ENCODE peak calls at places on chromosomes 7 and 10, in eight cellular contexts. O, F, M, T, R, E, Z and J are unnamed samples.

GRCh38 chr10:131127610-131128009 is 183.9 kb downstream of the TCERG1L start:
- DNase-seq in O (no peak), F (no peak), M (no peak), T (no peak), R (no peak), E (no peak), Z (no peak), J (no peak)

GRCh38 chr10:91036807-91037405 is 116.0 kb upstream of the ANKRD1 start:
- DNase-seq in O (no peak), F (peak), M (no peak), T (no peak), R (no peak), E (no peak), Z (no peak), J (no peak)

GRCh38 chr10:2921956-2922680 is 145.2 kb upstream of the PFKP start:
- DNase-seq in O (no peak), F (no peak), M (no peak), T (no peak), R (no peak), E (no peak), Z (peak), J (no peak)

GRCh38 chr10:13521021-13521420 is 7.8 kb downstream of the BEND7 start:
- DNase-seq in O (no peak), F (no peak), M (no peak), T (no peak), R (no peak), E (no peak), Z (no peak), J (no peak)

GRCh38 chr10:107163904-107164861 is at the start of gene SORCS1:
- DNase-seq in O (no peak), F (no peak), M (peak), T (no peak), R (no peak), E (no peak), Z (no peak), J (peak)

GRCh38 chr10:77629775-77630565 is 7.6 kb downstream of the KCNMA1 start:
- DNase-seq in O (no peak), F (no peak), M (no peak), T (no peak), R (no peak), E (no peak), Z (no peak), J (no peak)

GRCh38 chr7:12635830-12636229 is 51.6 kb upstream of the ARL4A start:
- DNase-seq in O (no peak), F (no peak), M (no peak), T (no peak), R (no peak), E (no peak), Z (peak), J (no peak)

GRCh38 chr7:92135100-92135429 is 788 bp upstream of the CYP51A1 start:
- DNase-seq in O (no peak), F (peak), M (no peak), T (peak), R (no peak), E (no peak), Z (peak), J (peak)

GRCh38 chr10:119207367-119207668 is at the start of gene GRK5:
- DNase-seq in O (peak), F (peak), M (peak), T (peak), R (peak), E (peak), Z (peak), J (peak)

GRCh38 chr10:119208553-119208940 is 1.2 kb downstream of the GRK5 start:
- DNase-seq in O (no peak), F (peak), M (peak), T (no peak), R (no peak), E (no peak), Z (peak), J (no peak)

GRCh38 chr10:119205926-119206602 is 1.3 kb upstream of the GRK5 start:
- DNase-seq in O (no peak), F (peak), M (peak), T (peak), R (peak), E (no peak), Z (no peak), J (no peak)

GRCh38 chr10:119207713-119208552 is 562 bp downstream of the GRK5 start:
- DNase-seq in O (no peak), F (peak), M (peak), T (peak), R (peak), E (no peak), Z (peak), J (peak)

DNA sequence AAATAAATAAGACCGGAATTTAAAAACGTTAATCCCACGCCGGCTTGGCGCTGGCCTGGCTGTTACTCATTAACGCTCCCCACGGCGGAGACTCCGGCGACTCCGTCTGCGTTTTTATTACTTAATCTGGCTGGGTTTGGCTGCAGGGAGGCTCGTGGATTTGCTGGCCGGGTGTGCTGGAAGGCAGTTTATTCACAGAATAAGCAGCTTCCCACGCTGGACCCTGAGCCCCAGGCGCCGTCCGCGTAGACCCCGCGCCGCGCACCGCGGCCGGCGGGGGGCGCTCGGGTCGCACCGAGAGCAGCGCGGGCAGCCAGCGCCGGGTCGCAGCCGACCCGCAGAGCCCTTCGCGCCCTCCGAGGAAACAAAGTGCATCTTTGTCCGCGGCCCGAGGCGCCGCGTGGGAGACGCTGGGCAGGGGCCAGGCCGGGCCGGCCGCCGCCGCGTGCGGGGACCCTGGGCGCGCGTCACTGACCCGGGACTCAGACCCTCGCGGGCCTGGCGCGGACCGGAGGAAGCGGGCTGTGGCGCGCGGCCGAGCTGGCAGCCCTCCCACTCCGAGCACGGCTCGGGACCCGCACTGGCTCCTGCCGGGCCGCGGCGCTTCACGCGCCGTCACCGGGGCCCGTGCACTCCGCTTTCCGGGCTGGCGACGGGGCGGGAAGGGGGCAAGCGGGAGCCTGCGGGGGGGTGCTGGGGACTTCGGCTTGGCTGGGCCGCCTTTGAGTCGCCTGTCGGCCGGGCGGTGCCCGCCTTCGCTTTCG is 586 bp upstream of the GRK5 start:
- DNase-seq in O (no peak), F (peak), M (peak), T (peak), R (peak), E (peak), Z (peak), J (peak)
- TF ChIP-seq CTCF in O (peak), F (peak), M (peak), T (peak), R (no peak), E (peak), Z (peak), J (peak)

GRCh38 chr7:66497346-66497745 is 131.3 kb upstream of the KCTD7 start:
- DNase-seq in O (no peak), F (no peak), M (peak), T (no peak), R (no peak), E (no peak), Z (no peak), J (no peak)

GRCh38 chr7:66493235-66494181 is 135.2 kb upstream of the KCTD7 start:
- DNase-seq in O (peak), F (peak), M (peak), T (peak), R (peak), E (peak), Z (peak), J (peak)
- TF ChIP-seq CTCF in O (no peak), F (peak), M (peak), T (peak), R (no peak), E (no peak), Z (peak), J (no peak)

GRCh38 chr7:116170180-116170579 is 40.2 kb upstream of the TES start:
- DNase-seq in O (no peak), F (no peak), M (no peak), T (no peak), R (no peak), E (no peak), Z (no peak), J (no peak)

GRCh38 chr7:116171094-116171493 is 39.2 kb upstream of the TES start:
- DNase-seq in O (no peak), F (peak), M (no peak), T (no peak), R (no peak), E (no peak), Z (no peak), J (no peak)

GRCh38 chr7:116177009-116177408 is 33.3 kb upstream of the TES start:
- DNase-seq in O (peak), F (peak), M (no peak), T (no peak), R (no peak), E (no peak), Z (peak), J (no peak)

GRCh38 chr7:116172353-116172752 is 38.0 kb upstream of the TES start:
- DNase-seq in O (no peak), F (no peak), M (no peak), T (no peak), R (no peak), E (no peak), Z (peak), J (no peak)

DNA sequence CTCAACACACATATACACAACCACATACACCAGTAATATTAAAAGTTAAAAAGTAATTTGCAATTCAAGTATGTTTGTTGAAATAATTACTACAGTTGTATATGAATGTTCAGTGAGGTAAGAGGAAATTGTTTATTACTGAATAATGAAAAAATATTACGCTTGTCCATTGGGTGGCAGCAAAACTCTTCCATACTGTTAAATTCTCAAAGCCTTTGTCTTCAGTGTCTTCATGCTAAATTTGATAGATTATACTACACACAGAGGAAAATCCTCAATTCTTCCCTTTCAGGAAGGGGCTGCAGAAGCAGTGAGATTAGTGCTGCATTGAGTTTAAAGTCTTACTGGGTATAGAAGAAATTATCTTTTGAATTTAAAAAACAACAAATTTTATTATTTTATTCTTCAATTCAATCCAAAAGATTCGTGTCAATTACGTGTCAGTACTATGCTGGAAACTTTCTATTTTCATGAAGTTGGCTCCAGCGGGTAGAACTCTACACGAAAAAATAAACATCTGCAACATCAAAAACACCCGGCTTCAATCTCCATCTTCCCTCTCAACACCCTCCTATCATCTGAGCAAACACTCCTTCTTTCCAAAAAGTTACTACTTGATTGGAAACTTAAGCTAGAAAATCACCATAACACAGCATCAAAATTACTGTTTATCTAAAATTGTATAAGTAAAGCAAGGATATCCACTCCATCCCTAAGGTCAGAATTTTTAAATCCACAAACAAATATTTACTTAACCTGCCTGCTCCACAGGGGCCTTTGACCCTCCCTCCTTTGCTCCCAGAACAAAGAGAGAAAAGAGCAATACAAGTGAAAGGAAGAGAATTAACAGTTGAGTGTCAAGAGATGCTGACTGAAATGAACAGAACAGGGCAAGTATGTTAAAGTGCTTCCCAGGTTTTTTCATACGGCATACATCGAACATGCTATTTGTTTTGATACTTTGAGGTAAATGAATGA is 37.0 kb upstream of the TES start:
- DNase-seq in O (peak), F (peak), M (no peak), T (peak), R (no peak), E (peak), Z (peak), J (no peak)
- TF ChIP-seq CTCF in O (peak), F (peak), M (peak), T (peak), R (no peak), E (peak), Z (peak), J (peak)

DNA sequence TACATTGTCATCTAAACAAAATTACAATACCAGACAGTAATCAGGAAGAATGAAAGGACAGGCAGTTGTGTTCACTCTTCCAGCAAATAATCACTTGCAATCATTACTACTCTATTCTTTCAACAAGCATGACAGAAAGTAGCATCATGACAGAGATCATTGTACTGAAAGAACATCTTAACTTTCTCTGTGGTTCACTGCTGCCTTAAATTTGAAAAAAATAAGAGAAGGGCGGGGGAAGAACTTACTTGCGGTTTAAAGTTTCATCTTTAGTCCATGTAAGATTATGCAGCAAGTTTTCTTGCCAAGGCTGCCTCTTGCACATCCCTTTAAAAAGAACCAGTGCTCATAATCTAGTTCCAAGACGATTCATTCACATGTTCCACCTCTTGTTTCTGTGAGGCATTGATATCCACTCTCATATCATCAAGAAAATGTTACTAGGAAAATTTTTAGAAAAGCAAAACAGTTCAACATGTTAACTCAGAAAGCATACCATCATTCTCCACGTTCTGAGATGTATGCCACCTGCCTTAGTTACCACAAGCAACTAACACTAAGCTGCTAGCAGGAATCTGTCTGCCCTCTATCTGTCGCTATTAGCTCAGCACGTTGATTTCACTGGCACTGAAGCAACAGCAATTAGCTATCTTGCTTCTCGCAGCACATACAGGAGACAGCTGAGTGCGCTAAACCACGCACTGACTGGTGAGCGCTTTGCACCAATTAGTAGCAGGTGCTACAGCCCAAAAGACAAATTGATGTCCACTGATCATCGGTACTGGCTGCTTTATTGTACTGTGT is at the start of gene PCDH15:
- DNase-seq in O (no peak), F (peak), M (no peak), T (peak), R (no peak), E (no peak), Z (peak), J (peak)
- TF ChIP-seq CTCF in O (no peak), F (peak), M (no peak), T (peak), R (no peak), E (no peak), Z (peak), J (no peak)

GRCh38 chr7:81715984-81716588 is 53.8 kb downstream of the HGF start:
- DNase-seq in O (no peak), F (peak), M (no peak), T (peak), R (no peak), E (no peak), Z (peak), J (no peak)
- TF ChIP-seq CTCF in O (peak), F (peak), M (no peak), T (no peak), R (no peak), E (no peak), Z (peak), J (no peak)

DNA sequence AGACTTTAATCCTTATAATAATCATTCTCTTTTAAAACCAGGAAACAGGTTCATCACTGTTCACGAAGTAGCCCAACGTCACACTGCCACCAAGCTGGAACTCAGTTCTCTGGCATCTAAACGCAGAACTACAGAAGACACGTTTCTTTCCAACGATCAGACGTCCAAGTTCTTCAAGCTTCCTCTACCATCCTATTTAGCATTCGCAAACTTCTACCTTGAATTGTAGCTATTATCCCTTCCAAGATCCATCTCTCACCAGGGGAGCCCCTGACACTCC is 647 bp downstream of the TRDMT1 start:
- DNase-seq in O (peak), F (peak), M (peak), T (peak), R (no peak), E (no peak), Z (peak), J (no peak)
- TF ChIP-seq CTCF in O (no peak), F (no peak), M (no peak), T (no peak), R (no peak), E (peak), Z (no peak), J (no peak)

GRCh38 chr7:57772126-57772924 is 322.3 kb downstream of the ZNF716 start:
- DNase-seq in O (no peak), F (no peak), M (no peak), T (no peak), R (no peak), E (no peak), Z (no peak), J (no peak)
- TF ChIP-seq CTCF in O (no peak), F (no peak), M (no peak), T (no peak), R (no peak), E (no peak), Z (no peak), J (no peak)

DNA sequence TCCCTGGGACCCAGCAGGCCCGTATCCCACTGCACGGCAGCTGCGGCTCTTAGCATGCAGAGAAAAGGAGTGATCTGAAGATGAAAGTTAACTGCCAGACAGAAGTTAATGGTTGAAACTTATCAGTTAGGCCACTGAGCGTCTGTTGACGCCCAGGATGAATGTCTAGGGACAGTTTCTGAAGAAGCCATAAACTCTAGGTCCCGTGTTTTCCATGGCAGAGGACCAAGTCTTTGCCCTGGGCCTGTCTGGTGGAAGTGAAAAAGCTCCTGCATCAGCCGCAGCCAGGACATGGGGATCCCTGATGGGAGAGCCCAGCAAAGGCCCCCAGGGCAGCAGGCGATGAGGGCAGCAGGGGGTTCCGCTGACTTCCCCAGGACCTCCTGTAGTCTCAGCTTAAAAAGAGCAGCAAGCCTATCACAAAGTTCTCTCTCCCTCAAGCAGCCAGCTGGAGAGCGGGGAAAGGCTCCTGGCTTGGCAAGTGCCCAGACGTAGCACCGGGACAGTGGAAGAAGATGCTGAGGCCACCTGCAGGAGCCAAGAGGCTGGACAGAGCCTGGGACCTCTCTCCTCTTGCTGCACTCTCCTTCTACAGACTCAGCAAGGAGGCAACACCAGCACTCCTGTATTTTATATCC is 79.6 kb downstream of the TNS3 start:
- DNase-seq in O (no peak), F (no peak), M (no peak), T (no peak), R (no peak), E (no peak), Z (no peak), J (no peak)
- TF ChIP-seq CTCF in O (no peak), F (no peak), M (no peak), T (no peak), R (no peak), E (no peak), Z (no peak), J (no peak)

GRCh38 chr7:1144269-1144771 is 15.7 kb downstream of the ZFAND2A start:
- DNase-seq in O (no peak), F (peak), M (peak), T (peak), R (no peak), E (no peak), Z (no peak), J (no peak)
- TF ChIP-seq CTCF in O (no peak), F (no peak), M (no peak), T (peak), R (no peak), E (no peak), Z (peak), J (no peak)

DNA sequence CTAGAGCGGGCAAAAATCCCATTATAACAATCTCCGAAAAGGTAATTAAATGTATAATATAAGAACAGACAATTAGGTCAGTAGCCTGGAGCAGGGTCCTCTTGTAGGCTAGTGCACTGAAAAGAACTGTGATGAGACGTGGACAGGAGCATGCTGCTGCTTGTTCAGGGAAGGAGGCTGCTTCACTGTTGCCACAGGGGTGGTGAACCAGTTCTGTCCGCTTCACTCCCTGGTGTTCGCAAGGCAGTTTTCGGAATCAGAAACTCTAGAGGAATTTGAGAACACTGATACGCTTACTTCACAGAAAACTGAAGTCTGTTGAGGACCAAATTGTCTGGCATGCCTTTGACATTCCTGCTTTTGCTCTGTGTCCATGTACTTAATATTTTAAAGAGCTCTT is 17.4 kb downstream of the ZNRF2 start:
- DNase-seq in O (no peak), F (no peak), M (no peak), T (no peak), R (no peak), E (no peak), Z (peak), J (no peak)
- TF ChIP-seq CTCF in O (no peak), F (no peak), M (no peak), T (no peak), R (no peak), E (no peak), Z (no peak), J (no peak)